ENCODE peak calls at places on chromosome 4, in five cellular contexts. L is nephron progenitor cell, Y is body of pancreas, U is cardiac muscle cell, N is upper lobe of left lung. M is an unnamed sample.

GRCh38 chr4:133483600-133484246 is 334.6 kb downstream of the PCDH10 start:
- DNase-seq in L (peak; percentile 3), Y (no peak), U (peak; percentile 31), N (no peak), M (no peak)

GRCh38 chr4:8419222-8420041 is 21.1 kb downstream of the ACOX3 start:
- DNase-seq in L (no peak), Y (no peak), U (no peak), N (peak; percentile 63), M (no peak)

GRCh38 chr4:100908540-100908939 is 390.7 kb upstream of the EMCN start:
- DNase-seq in L (no peak), Y (no peak), U (no peak), N (no peak), M (no peak)

GRCh38 chr4:8671712-8672290 is 79.2 kb downstream of the CPZ start:
- DNase-seq in L (no peak), Y (no peak), U (no peak), N (no peak), M (no peak)

GRCh38 chr4:5037553-5038551 is 13.4 kb upstream of the STK32B start:
- DNase-seq in L (no peak), Y (no peak), U (no peak), N (peak; percentile 44), M (no peak)

GRCh38 chr4:153333874-153334273 is 10.6 kb upstream of the MND1 start:
- DNase-seq in L (no peak), Y (no peak), U (no peak), N (no peak), M (no peak)

GRCh38 chr4:184807797-184808718 is 17.7 kb downstream of the ACSL1 start:
- DNase-seq in L (no peak), Y (no peak), U (peak; percentile 41), N (peak; percentile 73), M (no peak)

GRCh38 chr4:184368290-184368689 is 106.1 kb downstream of the IRF2 start:
- DNase-seq in L (no peak), Y (no peak), U (no peak), N (no peak), M (no peak)

GRCh38 chr4:176856421-176856820 is 63.7 kb upstream of the VEGFC start:
- DNase-seq in L (no peak), Y (no peak), U (no peak), N (no peak), M (no peak)

GRCh38 chr4:56739104-56739777 is 58.1 kb upstream of the HOPX start:
- DNase-seq in L (no peak), Y (no peak), U (no peak), N (no peak), M (no peak)

GRCh38 chr4:94516067-94516466 is 64.3 kb downstream of the PDLIM5 start:
- DNase-seq in L (no peak), Y (no peak), U (no peak), N (no peak), M (no peak)

GRCh38 chr4:2165391-2165790 is 76.5 kb downstream of the HAUS3 start:
- DNase-seq in L (no peak), Y (no peak), U (no peak), N (no peak), M (no peak)

GRCh38 chr4:128286474-128287158 is 997 bp downstream of the PGRMC2 start:
- DNase-seq in L (no peak), Y (no peak), U (peak; percentile 46), N (no peak), M (no peak)

DNA sequence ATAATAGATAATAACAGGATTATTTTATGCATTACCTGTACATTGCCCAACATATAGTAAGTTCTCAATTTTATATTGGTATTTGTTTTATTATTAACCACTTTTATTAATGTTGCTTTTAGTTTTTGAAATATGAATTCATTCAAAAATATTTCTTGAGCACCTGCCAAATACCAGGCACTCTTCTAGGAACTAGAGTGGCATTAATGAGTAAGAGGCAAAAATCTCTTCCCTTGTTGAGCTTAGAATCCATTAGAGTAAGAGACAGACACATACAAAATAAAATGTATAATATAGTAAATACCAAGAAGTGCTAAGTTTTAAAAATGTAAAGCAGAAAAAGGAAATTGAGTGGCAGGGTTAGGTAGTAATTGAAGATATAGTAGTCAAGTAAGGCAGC is 45.8 kb downstream of the TET2 start:
- DNase-seq in L (no peak), Y (no peak), U (no peak), N (no peak), M (no peak)
- TF ChIP-seq CTCF in L (no peak), Y (no peak), U (no peak), N (no peak), M (no peak)

GRCh38 chr4:147367841-147368385 is 113.0 kb upstream of the EDNRA start:
- DNase-seq in L (no peak), Y (no peak), U (no peak), N (peak; percentile 35), M (no peak)
- TF ChIP-seq CTCF in L (no peak), Y (no peak), U (no peak), N (no peak), M (no peak)

DNA sequence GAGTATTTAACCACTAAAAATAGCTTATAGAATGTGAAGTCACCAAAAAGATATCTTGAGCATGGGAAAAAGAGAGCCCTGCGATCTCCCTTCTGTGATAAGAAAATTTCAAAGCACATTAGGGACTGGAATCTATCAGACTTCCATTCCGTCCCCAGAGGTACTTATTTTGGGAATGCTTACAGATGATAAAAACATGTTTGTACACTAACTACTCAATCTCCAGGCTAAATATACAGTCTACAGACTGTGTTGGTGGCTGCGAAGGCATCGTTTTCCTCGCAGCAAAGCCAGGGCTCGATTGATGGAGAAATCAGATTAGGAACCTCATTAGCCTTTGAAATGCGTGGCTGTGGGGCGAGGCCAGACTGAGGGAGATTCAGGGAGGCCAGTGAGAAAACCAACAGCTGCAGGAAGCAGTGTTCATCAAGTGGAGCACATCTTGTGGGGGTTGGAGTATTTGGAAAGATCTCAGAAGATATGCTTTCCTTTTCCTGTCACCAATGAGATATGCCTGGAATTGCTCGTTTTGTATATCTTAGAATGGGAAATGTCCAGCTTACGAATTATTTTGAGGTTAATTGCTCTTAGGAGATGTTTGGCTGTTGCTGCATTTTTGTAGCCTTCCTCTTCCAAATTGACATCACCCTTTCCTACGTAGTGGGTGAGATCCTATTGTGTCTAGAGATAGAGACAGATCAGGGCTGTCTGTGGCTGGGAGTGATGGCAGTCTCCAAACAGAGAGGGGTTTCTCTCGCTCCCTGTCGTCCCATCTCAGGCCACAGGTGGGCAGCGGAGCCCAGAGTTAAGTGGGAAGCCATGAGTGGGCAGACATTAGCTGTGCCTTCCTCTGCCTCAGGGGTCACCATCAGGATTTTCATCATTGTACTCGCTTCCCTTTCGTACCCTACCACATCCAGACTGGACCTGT is 225.0 kb upstream of the FAT1 start:
- DNase-seq in L (peak; percentile 61), Y (peak; percentile 71), U (peak; percentile 37), N (no peak), M (no peak)
- TF ChIP-seq CTCF in L (peak; percentile 68), Y (peak; percentile 14), U (peak; percentile 60), N (peak; percentile 28), M (peak; percentile 44)

GRCh38 chr4:102623622-102624021 is 122.5 kb downstream of the NFKB1 start:
- DNase-seq in L (no peak), Y (no peak), U (peak; percentile 51), N (no peak), M (no peak)
- TF ChIP-seq CTCF in L (no peak), Y (no peak), U (peak; percentile 33), N (no peak), M (peak; percentile 12)

GRCh38 chr4:42306221-42307109 is 90.8 kb upstream of the SHISA3 start:
- DNase-seq in L (no peak), Y (no peak), U (no peak), N (no peak), M (no peak)

GRCh38 chr4:42302348-42302747 is 94.9 kb upstream of the SHISA3 start:
- DNase-seq in L (peak; percentile 33), Y (no peak), U (peak; percentile 37), N (peak; percentile 30), M (no peak)
- TF ChIP-seq CTCF in L (peak; percentile 19), Y (no peak), U (peak; percentile 35), N (no peak), M (peak; percentile 56)

GRCh38 chr4:139728840-139729239 is 63.2 kb downstream of the MGST2 start:
- DNase-seq in L (no peak), Y (peak; percentile 77), U (no peak), N (no peak), M (no peak)

GRCh38 chr4:139732991-139733555 is 67.5 kb downstream of the MGST2 start:
- DNase-seq in L (no peak), Y (no peak), U (no peak), N (no peak), M (no peak)

GRCh38 chr4:139725236-139725635 is 59.6 kb downstream of the MGST2 start:
- DNase-seq in L (no peak), Y (no peak), U (no peak), N (no peak), M (no peak)

DNA sequence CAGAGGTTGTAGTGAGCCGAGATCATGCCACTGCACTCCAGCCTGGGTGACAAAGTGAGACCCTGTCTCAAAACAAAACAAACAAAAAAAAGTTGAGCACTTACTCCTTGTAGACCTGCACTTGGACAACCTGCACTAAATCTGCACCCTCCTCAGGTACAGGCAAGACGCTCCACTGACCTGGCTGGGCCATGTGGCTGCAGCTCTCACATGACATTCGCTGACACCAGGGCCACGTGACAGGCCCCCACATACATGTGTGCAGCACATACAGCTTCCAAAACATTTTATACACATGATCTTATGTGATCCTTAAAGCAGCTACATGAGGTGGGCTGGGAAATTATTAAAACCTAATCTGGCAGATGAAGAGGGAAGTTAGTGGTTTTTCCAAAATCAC is 62.5 kb downstream of the MGST2 start:
- DNase-seq in L (no peak), Y (no peak), U (no peak), N (no peak), M (no peak)
- TF ChIP-seq CTCF in L (no peak), Y (no peak), U (no peak), N (no peak), M (no peak)

GRCh38 chr4:89657931-89658700 is 178.8 kb downstream of the SNCA start:
- DNase-seq in L (no peak), Y (no peak), U (peak; percentile 13), N (no peak), M (no peak)
- TF ChIP-seq CTCF in L (peak; percentile 8), Y (peak; percentile 28), U (peak; percentile 52), N (no peak), M (peak; percentile 62)

M was measured in D721Med.